ENCODE peak calls at places on chromosomes 5 and 9, in six cellular contexts. One of them, this sample, is unnamed.
A peak's percentile ranks its signal among the peaks of the same experiment; 100 is the strongest.

GRCh38 chr9:98929096-98929495 is 14.6 kb upstream of the COL15A1 start:
- DNase-seq in tibial nerve: no peak
- DNase-seq in ovary: no peak
- DNase-seq in HepG2: no peak
- DNase-seq in stomach: no peak
- DNase-seq in transverse colon: no peak
- DNase-seq in this sample: no peak

GRCh38 chr5:68368686-68369359 is 153.3 kb downstream of the PIK3R1 start:
- DNase-seq in tibial nerve: no peak
- DNase-seq in ovary: no peak
- DNase-seq in HepG2: no peak
- DNase-seq in stomach: no peak
- DNase-seq in transverse colon: no peak
- DNase-seq in this sample: no peak

GRCh38 chr5:72166070-72166979 is 59.0 kb downstream of the MAP1B start:
- DNase-seq in tibial nerve: no peak
- DNase-seq in ovary: peak; percentile 29
- DNase-seq in HepG2: no peak
- DNase-seq in stomach: no peak
- DNase-seq in transverse colon: no peak
- DNase-seq in this sample: no peak

GRCh38 chr9:71909887-71910601 is 949 bp downstream of the ABHD17B start:
- DNase-seq in tibial nerve: no peak
- DNase-seq in ovary: peak; percentile 58
- DNase-seq in HepG2: peak; percentile 31
- DNase-seq in stomach: peak; percentile 52
- DNase-seq in transverse colon: peak; percentile 68
- DNase-seq in this sample: peak; percentile 46

GRCh38 chr5:135534609-135535419 is 950 bp downstream of the NEUROG1 start:
- DNase-seq in tibial nerve: no peak
- DNase-seq in ovary: no peak
- DNase-seq in HepG2: no peak
- DNase-seq in stomach: no peak
- DNase-seq in transverse colon: no peak
- DNase-seq in this sample: no peak

GRCh38 chr5:155004138-155004744 is 9.3 kb upstream of the KIF4B start:
- DNase-seq in tibial nerve: no peak
- DNase-seq in ovary: no peak
- DNase-seq in HepG2: peak; percentile 30
- DNase-seq in stomach: peak; percentile 27
- DNase-seq in transverse colon: peak; percentile 10
- DNase-seq in this sample: no peak

GRCh38 chr5:116084231-116084630 is 594 bp upstream of the COMMD10 start:
- DNase-seq in tibial nerve: no peak
- DNase-seq in ovary: peak; percentile 15
- DNase-seq in HepG2: no peak
- DNase-seq in stomach: peak; percentile 31
- DNase-seq in transverse colon: peak; percentile 23
- DNase-seq in this sample: peak; percentile 12

GRCh38 chr9:99274016-99274415 is 51.9 kb downstream of the SEC61B start:
- DNase-seq in tibial nerve: no peak
- DNase-seq in ovary: no peak
- DNase-seq in HepG2: no peak
- DNase-seq in stomach: no peak
- DNase-seq in transverse colon: no peak
- DNase-seq in this sample: no peak

GRCh38 chr9:23820731-23821399 is 5.2 kb downstream of the ELAVL2 start:
- DNase-seq in tibial nerve: no peak
- DNase-seq in ovary: no peak
- DNase-seq in HepG2: no peak
- DNase-seq in stomach: no peak
- DNase-seq in transverse colon: no peak
- DNase-seq in this sample: no peak

GRCh38 chr5:142685418-142686209 is at the start of gene FGF1:
- DNase-seq in tibial nerve: no peak
- DNase-seq in ovary: no peak
- DNase-seq in HepG2: no peak
- DNase-seq in stomach: no peak
- DNase-seq in transverse colon: no peak
- DNase-seq in this sample: no peak

GRCh38 chr9:129561594-129562281 is 59.2 kb downstream of the C9orf50 start:
- DNase-seq in tibial nerve: no peak
- DNase-seq in ovary: peak; percentile 72
- DNase-seq in HepG2: no peak
- DNase-seq in stomach: peak; percentile 55
- DNase-seq in transverse colon: no peak
- DNase-seq in this sample: no peak
- TF ChIP-seq EP300 in tibial nerve: no peak
- TF ChIP-seq EP300 in ovary: no peak
- TF ChIP-seq EP300 in HepG2: no peak
- TF ChIP-seq EP300 in stomach: no peak
- TF ChIP-seq EP300 in transverse colon: no peak
- TF ChIP-seq EP300 in this sample: no peak

DNA sequence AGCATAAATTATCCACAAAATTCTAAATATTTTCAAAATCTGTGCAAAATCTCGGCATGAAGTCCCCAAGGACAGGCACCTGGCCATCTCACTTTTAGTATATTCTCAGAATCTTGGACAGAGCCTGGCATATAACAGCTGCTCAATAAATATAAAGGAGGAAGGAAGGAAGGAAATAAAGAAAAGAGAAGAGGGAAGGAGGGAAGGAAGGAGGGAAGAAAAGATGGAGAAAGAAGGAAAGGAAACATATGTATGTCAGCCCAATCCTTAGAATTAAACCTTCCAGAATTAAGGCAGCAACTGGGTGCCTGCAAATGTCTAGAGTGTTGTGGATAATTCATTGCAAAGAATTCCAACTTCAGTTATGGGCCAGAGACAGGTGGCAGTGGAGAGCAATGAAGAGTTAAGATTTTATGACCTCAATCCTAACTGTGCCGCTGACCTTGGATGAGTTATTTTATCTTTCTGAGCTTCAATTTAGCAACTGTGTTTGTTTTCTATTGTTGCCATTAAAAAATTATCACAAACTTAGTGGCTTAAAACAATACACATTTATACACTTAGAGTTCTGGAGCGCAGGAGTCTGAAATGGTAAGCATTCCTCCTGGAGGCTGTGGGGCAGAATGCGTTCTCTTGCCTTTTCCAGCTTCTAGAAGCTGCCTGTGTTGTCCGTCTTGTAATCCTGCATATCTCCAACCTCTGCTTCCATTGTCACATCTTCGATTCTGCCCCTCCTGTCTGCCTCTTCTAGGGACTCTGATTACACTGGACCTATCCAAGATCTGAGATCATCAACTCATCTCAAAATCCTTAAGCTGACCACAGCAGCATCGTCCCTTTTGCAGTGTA is 200.8 kb upstream of the MSX2 start:
- DNase-seq in tibial nerve: no peak
- DNase-seq in ovary: no peak
- DNase-seq in HepG2: no peak
- DNase-seq in stomach: no peak
- DNase-seq in transverse colon: no peak
- DNase-seq in this sample: no peak
- TF ChIP-seq CTCF in tibial nerve: no peak
- TF ChIP-seq CTCF in ovary: no peak
- TF ChIP-seq CTCF in HepG2: no peak
- TF ChIP-seq CTCF in stomach: no peak
- TF ChIP-seq CTCF in transverse colon: no peak
- TF ChIP-seq CTCF in this sample: peak; percentile 41

DNA sequence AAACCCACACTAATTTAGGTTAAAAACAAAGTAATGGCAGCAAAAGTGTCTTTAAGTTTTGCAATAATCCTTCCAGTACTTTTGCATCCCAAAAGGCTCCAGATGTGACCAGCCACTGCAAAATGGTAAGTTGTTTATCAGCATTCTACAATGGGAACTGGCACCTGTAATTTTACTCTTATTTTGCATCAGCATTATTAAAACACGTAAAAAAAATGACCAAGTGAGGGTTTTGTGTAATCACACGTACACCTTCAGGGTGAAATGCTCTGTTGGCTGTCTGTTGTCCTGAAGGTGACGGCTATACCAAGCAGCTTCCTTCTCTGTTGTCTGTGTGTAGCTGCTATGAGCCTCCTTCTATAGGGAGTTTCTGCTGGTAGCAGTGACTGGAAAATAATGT is 36.9 kb upstream of the SSBP2 start:
- DNase-seq in tibial nerve: peak; percentile 63
- DNase-seq in ovary: peak; percentile 70
- DNase-seq in HepG2: no peak
- DNase-seq in stomach: peak; percentile 63
- DNase-seq in transverse colon: peak; percentile 55
- DNase-seq in this sample: peak; percentile 36
- TF ChIP-seq EP300 in tibial nerve: peak; percentile 94
- TF ChIP-seq EP300 in ovary: no peak
- TF ChIP-seq EP300 in HepG2: no peak
- TF ChIP-seq EP300 in stomach: no peak
- TF ChIP-seq EP300 in transverse colon: no peak
- TF ChIP-seq EP300 in this sample: no peak

GRCh38 chr5:168874713-168875380 is 295.7 kb upstream of the PANK3 start:
- DNase-seq in tibial nerve: no peak
- DNase-seq in ovary: no peak
- DNase-seq in HepG2: no peak
- DNase-seq in stomach: no peak
- DNase-seq in transverse colon: no peak
- DNase-seq in this sample: no peak
- TF ChIP-seq CTCF in tibial nerve: no peak
- TF ChIP-seq CTCF in ovary: no peak
- TF ChIP-seq CTCF in HepG2: no peak
- TF ChIP-seq CTCF in stomach: no peak
- TF ChIP-seq CTCF in transverse colon: no peak
- TF ChIP-seq CTCF in this sample: peak; percentile 24

DNA sequence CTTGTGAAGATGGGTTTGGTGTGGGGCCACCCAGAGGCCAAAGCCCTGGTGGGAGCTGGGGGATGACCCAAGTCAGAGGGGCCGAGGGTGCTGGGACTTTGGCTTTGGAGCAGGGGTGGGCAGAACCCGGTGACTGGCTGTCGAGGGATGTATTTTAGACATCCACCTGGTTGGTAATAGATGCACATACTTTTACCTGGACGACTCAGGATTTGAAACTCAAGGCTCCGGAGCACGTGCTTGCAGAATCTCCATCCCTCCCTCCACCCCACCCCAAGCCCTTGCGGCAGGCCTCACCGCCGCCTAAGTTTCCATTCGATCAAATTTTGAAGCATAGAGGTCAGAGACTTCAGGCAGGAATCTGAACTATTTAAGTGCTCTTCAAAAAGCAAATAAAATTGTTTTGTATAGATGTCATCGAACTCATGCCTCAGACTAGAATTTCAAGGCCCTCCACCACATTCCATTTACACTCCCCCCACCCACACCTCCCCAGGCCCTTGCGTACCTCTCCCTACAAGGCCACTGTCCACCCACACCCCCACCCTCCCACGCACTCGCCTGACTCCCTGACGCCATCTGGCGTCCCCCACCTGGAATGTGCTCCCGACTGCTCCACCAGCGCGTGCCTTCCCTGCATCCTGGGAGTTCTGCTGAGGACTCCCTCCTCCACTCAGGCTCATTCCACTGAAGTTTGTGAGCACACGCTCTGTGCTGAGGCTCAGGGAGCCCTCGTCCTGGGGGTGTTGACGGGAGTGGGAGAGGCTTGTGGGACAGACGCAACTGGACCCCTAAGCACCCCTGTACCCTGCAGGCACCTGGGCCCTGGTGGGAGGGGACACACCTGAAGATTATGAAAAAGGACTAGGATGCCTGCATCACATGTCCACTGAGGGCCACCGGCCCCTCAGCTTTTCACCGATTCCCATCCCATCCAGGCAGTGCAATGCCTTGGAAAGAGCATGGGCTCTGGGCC is 56.4 kb upstream of the RPL26L1 start:
- DNase-seq in tibial nerve: peak; percentile 66
- DNase-seq in ovary: peak; percentile 94
- DNase-seq in HepG2: peak; percentile 90
- DNase-seq in stomach: peak; percentile 76
- DNase-seq in transverse colon: peak; percentile 78
- DNase-seq in this sample: peak; percentile 82
- TF ChIP-seq EP300 in tibial nerve: peak; percentile 79
- TF ChIP-seq EP300 in ovary: peak; percentile 5
- TF ChIP-seq EP300 in HepG2: peak; percentile 37
- TF ChIP-seq EP300 in stomach: peak; percentile 93
- TF ChIP-seq EP300 in transverse colon: peak; percentile 94
- TF ChIP-seq EP300 in this sample: peak; percentile 100